ENCODE peak calls at places on chromosome 17, in ten cellular contexts. L is stomach, F is GM23338, S is SK-N-MC, O is endothelial cell of umbilical vein, W is sigmoid colon, P is transverse colon, A is GM12891, R is GM12892, N is HepG2. Y is an unnamed sample.

GRCh38 chr17:65287040-65287439 is 149.9 kb downstream of the RGS9 start:
- DNase-seq in L (no peak), R (no peak), O (no peak), P (no peak), W (no peak), N (no peak), S (no peak), A (no peak), F (no peak), Y (no peak)

GRCh38 chr17:30378191-30378796 is 433 bp upstream of the CPD start:
- DNase-seq in N (no peak), S (no peak), A (no peak), P (peak; percentile 38), L (peak; percentile 40), F (peak; percentile 37), O (no peak), W (peak; percentile 73), R (no peak), Y (no peak)

GRCh38 chr17:6924121-6924676 is 71.7 kb upstream of the ALOX12 start:
- DNase-seq in A (no peak), O (no peak), N (no peak), P (no peak), F (no peak), S (no peak), L (no peak), W (no peak), R (no peak), Y (no peak)

GRCh38 chr17:69434164-69434579 is 19.7 kb downstream of the MAP2K6 start:
- DNase-seq in O (peak; percentile 83), F (no peak), S (no peak), N (no peak), A (no peak), W (no peak), R (no peak), L (no peak), P (no peak), Y (no peak)

GRCh38 chr17:38608648-38609047 is 2.9 kb upstream of the SRCIN1 start:
- DNase-seq in P (peak; percentile 74), W (no peak), S (no peak), L (peak; percentile 85), R (no peak), N (no peak), O (no peak), F (peak; percentile 54), A (no peak), Y (peak; percentile 86)

GRCh38 chr17:6894206-6894528 is 62.6 kb upstream of the TEKT1 start:
- DNase-seq in A (peak; percentile 32), S (no peak), F (peak; percentile 90), W (no peak), O (peak; percentile 28), P (no peak), R (no peak), L (no peak), N (no peak), Y (no peak)

GRCh38 chr17:76271669-76272540 is 6.8 kb downstream of the UBALD2 start:
- DNase-seq in A (peak; percentile 83), L (peak; percentile 58), S (no peak), P (peak; percentile 71), O (peak; percentile 21), W (no peak), N (no peak), F (peak; percentile 70), R (peak; percentile 86), Y (no peak)

GRCh38 chr17:236641-237405 is 55.4 kb upstream of the DOC2B start:
- DNase-seq in R (no peak), P (peak; percentile 4), L (no peak), N (no peak), F (no peak), W (peak; percentile 53), S (no peak), A (no peak), O (no peak), Y (no peak)

GRCh38 chr17:16915752-16916556 is 56.0 kb downstream of the TNFRSF13B start:
- DNase-seq in L (peak; percentile 67), O (peak; percentile 17), S (no peak), P (peak; percentile 83), A (peak; percentile 56), R (peak; percentile 68), N (peak; percentile 32), F (peak; percentile 84), W (no peak), Y (peak; percentile 52)

GRCh38 chr17:81396722-81397313 is 1.6 kb downstream of the BAHCC1 start:
- DNase-seq in F (peak; percentile 85), S (no peak), P (no peak), L (peak; percentile 56), R (no peak), O (peak; percentile 44), N (no peak), W (no peak), A (no peak), Y (no peak)

GRCh38 chr17:39002991-39003715 is 36.0 kb upstream of the FBXO47 start:
- DNase-seq in N (no peak), W (peak; percentile 94), A (no peak), S (no peak), O (peak; percentile 32), L (peak; percentile 42), R (no peak), P (peak; percentile 62), F (no peak), Y (peak; percentile 65)

GRCh38 chr17:80164185-80164584 is 5.6 kb upstream of the CARD14 start:
- DNase-seq in R (no peak), N (no peak), P (no peak), F (no peak), L (no peak), A (no peak), O (no peak), W (no peak), S (no peak), Y (no peak)

GRCh38 chr17:55254375-55254774 is 10.4 kb upstream of the HLF start:
- DNase-seq in O (no peak), N (no peak), R (no peak), L (no peak), A (no peak), W (no peak), S (no peak), P (no peak), F (no peak), Y (no peak)

GRCh38 chr17:499836-500543 is 147.4 kb upstream of the RPH3AL start:
- DNase-seq in P (no peak), W (no peak), L (peak; percentile 32), A (no peak), N (no peak), R (no peak), O (no peak), S (no peak), F (peak; percentile 23), Y (no peak)

GRCh38 chr17:77619851-77620250 is 338.7 kb upstream of the TNRC6C start:
- DNase-seq in S (no peak), W (peak; percentile 7), R (no peak), N (no peak), F (no peak), P (no peak), O (no peak), A (no peak), L (no peak), Y (no peak)

GRCh38 chr17:3729881-3730280 is 6.2 kb downstream of the HASPIN start:
- DNase-seq in W (no peak), N (no peak), L (no peak), P (no peak), A (no peak), R (no peak), O (no peak), S (no peak), F (no peak), Y (no peak)
- TF ChIP-seq POLR2AphosphoS5 in W (no peak), N (no peak), L (no peak), P (peak; percentile 10), A (no peak), R (no peak), O (no peak), S (no peak), F (no peak), Y (no peak)

GRCh38 chr17:72976971-72977767 is 115.3 kb downstream of the SLC39A11 start:
- DNase-seq in R (peak; percentile 27), W (peak; percentile 75), A (no peak), N (no peak), O (peak; percentile 80), L (peak; percentile 67), S (no peak), P (peak; percentile 23), F (no peak), Y (peak; percentile 32)
- TF ChIP-seq POLR2AphosphoS5 in R (no peak), W (no peak), A (no peak), N (no peak), O (no peak), L (no peak), S (no peak), P (no peak), F (no peak), Y (no peak)

GRCh38 chr17:47810200-47810821 is 11.3 kb downstream of the OSBPL7 start:
- DNase-seq in W (peak; percentile 63), F (peak; percentile 56), P (peak; percentile 88), O (peak; percentile 65), S (no peak), R (no peak), L (peak; percentile 82), A (no peak), N (peak; percentile 74), Y (no peak)
- TF ChIP-seq POLR2AphosphoS5 in W (no peak), F (no peak), P (no peak), O (no peak), S (no peak), R (no peak), L (peak; percentile 67), A (no peak), N (no peak), Y (no peak)

DNA sequence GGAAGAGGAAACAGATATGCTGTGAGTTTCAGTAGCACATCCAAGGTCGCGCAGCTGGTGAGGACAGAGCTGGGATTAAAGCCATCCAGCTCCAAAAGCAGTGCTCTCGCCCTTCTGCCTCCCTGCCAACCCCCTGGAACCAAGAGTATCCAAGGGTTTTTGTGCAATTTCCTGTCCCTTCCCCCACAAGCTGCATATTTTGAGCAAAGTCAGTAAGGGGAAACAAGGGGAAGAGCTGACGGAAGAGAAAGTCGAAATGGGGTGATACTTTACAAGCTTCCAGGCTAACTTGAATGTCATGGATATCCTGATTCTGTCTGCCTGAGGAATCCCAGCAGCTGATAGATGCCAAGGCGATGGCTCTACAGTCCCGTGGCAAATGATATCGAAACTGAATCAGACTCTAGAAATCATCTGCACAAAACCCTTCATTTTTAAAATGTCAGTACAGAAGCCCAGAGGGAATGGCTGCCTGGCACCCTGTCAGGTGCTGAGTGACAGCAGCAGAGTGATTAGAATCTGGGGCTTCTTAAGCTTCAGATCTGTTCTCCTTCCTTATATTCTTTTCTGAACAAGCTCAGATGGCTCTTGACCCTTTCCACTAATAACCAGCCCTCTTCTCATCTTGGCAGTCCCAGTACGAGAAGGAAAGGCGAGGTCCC is 42.9 kb upstream of the TEKT3 start:
- DNase-seq in P (peak; percentile 28), N (no peak), W (peak; percentile 83), S (no peak), R (no peak), A (no peak), F (peak; percentile 15), O (peak; percentile 19), L (no peak), Y (no peak)
- TF ChIP-seq POLR2AphosphoS5 in P (no peak), N (no peak), W (peak; percentile 28), S (no peak), R (no peak), A (no peak), F (no peak), O (no peak), L (peak; percentile 11), Y (no peak)

GRCh38 chr17:44219126-44219635 is 294 bp downstream of the UBTF start:
- DNase-seq in N (peak; percentile 48), O (peak; percentile 54), A (peak; percentile 66), W (peak; percentile 82), L (peak; percentile 71), P (peak; percentile 69), F (peak; percentile 80), S (no peak), R (peak; percentile 66), Y (peak; percentile 49)
- TF ChIP-seq POLR2AphosphoS5 in N (no peak), O (peak; percentile 76), A (peak; percentile 71), W (no peak), L (no peak), P (peak; percentile 27), F (no peak), S (no peak), R (peak; percentile 56), Y (no peak)

Y was measured in breast epithelium.